ENCODE peak calls at places on chromosome X, in four cellular contexts. I is AG04449, Q is uterus, J is kidney epithelial cell. M is an unnamed sample.

GRCh38 chrX:19107035-19107434 is 15.2 kb downstream of the ADGRG2 start:
- DNase-seq in I (no peak), Q (no peak), J (no peak), M (no peak)

GRCh38 chrX:114619874-114620273 is 36.0 kb downstream of the HTR2C start:
- DNase-seq in I (no peak), Q (no peak), J (no peak), M (no peak)

GRCh38 chrX:97446298-97446882 is 562.7 kb downstream of the RPA4 start:
- DNase-seq in I (no peak), Q (no peak), J (no peak), M (no peak)

GRCh38 chrX:119755981-119756533 is 2.3 kb upstream of the SOWAHD start:
- DNase-seq in I (no peak), Q (no peak), J (no peak), M (no peak)

GRCh38 chrX:20217279-20217678 is 49.4 kb downstream of the RPS6KA3 start:
- DNase-seq in I (no peak), Q (no peak), J (no peak), M (peak; percentile 39)

GRCh38 chrX:88603237-88603636 is 143.8 kb upstream of the CPXCR1 start:
- DNase-seq in I (no peak), Q (no peak), J (no peak), M (no peak)

GRCh38 chrX:109847257-109848187 is 114.5 kb upstream of the ACSL4 start:
- DNase-seq in I (peak; percentile 80), Q (peak; percentile 37), J (peak; percentile 39), M (no peak)

GRCh38 chrX:135463937-135464336 is 42.2 kb downstream of the SMIM10L2A start:
- DNase-seq in I (no peak), Q (no peak), J (no peak), M (no peak)

DNA sequence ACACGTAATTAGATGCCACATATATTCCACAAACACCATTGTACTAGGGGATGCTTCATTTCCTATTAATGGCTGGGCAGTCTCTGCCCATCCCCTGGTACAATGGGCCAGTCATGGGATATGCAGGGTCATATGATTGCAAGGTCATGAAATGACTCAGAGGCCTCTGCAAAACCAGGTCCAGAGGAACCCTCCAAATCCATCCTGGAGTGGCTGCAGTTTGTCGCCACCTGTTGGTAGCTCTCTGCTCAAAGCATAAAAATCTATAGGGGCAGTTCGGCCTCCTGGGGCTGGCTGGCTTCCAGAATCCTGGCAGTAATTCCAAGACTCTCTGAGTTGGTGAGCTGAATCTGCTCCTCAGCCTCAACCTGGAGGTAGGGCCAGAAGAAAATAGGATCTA is 22.9 kb upstream of the PUDP start:
- DNase-seq in I (no peak), Q (no peak), J (no peak), M (no peak)
- TF ChIP-seq CTCF in I (no peak), Q (no peak), J (peak; percentile 46), M (peak; percentile 26)

DNA sequence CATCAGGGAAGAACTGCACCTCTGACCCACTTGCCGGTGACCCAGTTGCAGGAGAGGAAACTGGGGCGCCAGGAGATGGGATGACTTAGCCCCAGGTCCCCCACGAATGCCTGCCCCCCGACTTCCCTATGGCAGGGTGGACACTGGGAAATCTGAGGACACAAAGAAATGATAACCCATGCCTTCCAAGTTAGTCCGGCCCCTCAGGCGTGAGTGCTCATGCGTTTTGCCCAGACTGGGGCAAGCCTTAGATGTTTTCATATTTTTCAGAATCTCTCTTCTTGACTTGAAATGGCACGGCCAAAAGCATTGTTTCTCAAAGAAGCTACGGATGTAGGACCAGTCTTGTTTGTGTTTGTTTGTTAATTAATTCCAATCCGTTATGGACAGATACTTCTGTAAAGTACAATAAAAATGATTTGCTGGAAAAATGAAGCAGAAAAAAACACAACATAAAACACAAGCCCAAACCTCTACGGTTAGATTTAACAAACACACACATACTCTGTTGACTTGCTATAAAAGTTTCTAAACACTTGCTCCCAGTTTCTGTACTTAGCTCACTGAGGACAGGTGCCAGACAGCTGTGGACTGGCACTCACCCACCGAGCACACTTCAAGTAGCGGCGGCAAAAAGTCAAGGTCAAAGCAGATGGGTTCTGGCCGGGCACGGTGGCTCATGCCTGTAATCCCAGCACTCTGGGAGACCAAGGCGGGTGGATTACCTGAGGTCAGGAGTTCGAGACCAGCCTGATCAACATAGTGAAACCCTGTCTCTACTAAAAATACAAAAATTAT is 341.5 kb downstream of the BCOR start:
- DNase-seq in I (no peak), Q (no peak), J (no peak), M (no peak)
- TF ChIP-seq CTCF in I (no peak), Q (no peak), J (no peak), M (no peak)

GRCh38 chrX:15737188-15737956 is 698 bp upstream of the CA5B start:
- DNase-seq in I (no peak), Q (no peak), J (no peak), M (no peak)

GRCh38 chrX:15738686-15739016 is 581 bp downstream of the CA5B start:
- DNase-seq in I (no peak), Q (no peak), J (no peak), M (no peak)

GRCh38 chrX:15739886-15740285 is 1.8 kb downstream of the CA5B start:
- DNase-seq in I (no peak), Q (no peak), J (no peak), M (no peak)

GRCh38 chrX:15737957-15738685 is at the start of gene CA5B:
- DNase-seq in I (no peak), Q (peak; percentile 94), J (peak; percentile 73), M (peak; percentile 53)
- TF ChIP-seq CTCF in I (no peak), Q (no peak), J (no peak), M (no peak)

GRCh38 chrX:14344172-14344940 is 185.0 kb upstream of the GLRA2 start:
- DNase-seq in I (no peak), Q (no peak), J (no peak), M (no peak)
- TF ChIP-seq CTCF in I (no peak), Q (no peak), J (no peak), M (no peak)

GRCh38 chrX:83004012-83004411 is 504.1 kb upstream of the POU3F4 start:
- DNase-seq in I (no peak), Q (no peak), J (no peak), M (no peak)
- TF ChIP-seq CTCF in I (no peak), Q (no peak), J (no peak), M (no peak)

GRCh38 chrX:140526138-140526537 is 21.3 kb upstream of the SOX3 start:
- DNase-seq in I (no peak), Q (no peak), J (no peak), M (no peak)
- TF ChIP-seq CTCF in I (peak; percentile 1), Q (no peak), J (no peak), M (no peak)

GRCh38 chrX:40201486-40201885 is 103.7 kb upstream of the BCOR start:
- DNase-seq in I (no peak), Q (no peak), J (no peak), M (no peak)
- TF ChIP-seq CTCF in I (no peak), Q (no peak), J (no peak), M (no peak)

GRCh38 chrX:131213400-131213799 is 75.7 kb downstream of the IGSF1 start:
- DNase-seq in I (no peak), Q (no peak), J (no peak), M (no peak)

GRCh38 chrX:131216828-131217227 is 72.3 kb downstream of the IGSF1 start:
- DNase-seq in I (no peak), Q (no peak), J (no peak), M (no peak)

GRCh38 chrX:131217878-131218486 is 71.1 kb downstream of the IGSF1 start:
- DNase-seq in I (no peak), Q (no peak), J (no peak), M (no peak)
- TF ChIP-seq CTCF in I (no peak), Q (no peak), J (no peak), M (no peak)

GRCh38 chrX:24055043-24055356 is 244 bp downstream of the EIF2S3 start:
- DNase-seq in I (no peak), Q (no peak), J (no peak), M (no peak)

GRCh38 chrX:24054182-24055042 is at the start of gene EIF2S3:
- DNase-seq in I (peak; percentile 84), Q (peak; percentile 93), J (peak; percentile 90), M (peak; percentile 96)
- TF ChIP-seq CTCF in I (peak; percentile 72), Q (peak; percentile 67), J (peak; percentile 81), M (peak; percentile 83)

GRCh38 chrX:105765691-105766090 is 56.6 kb upstream of the NRK start:
- DNase-seq in I (no peak), Q (no peak), J (no peak), M (no peak)
- TF ChIP-seq CTCF in I (no peak), Q (no peak), J (no peak), M (no peak)